ENCODE peak calls at places on chromosomes 1 and 21, in ten cellular contexts. X, E, W, U, Y, I, D, Q, K and J are unnamed samples. For H3K4me1, the result is how much of the 10 kb centered on the place peaks cover.

GRCh38 chr1:234271243-234271606 is 102.0 kb upstream of the COA6 start:
- DNase-seq in X (no peak), D (no peak), W (no peak), E (no peak), Y (no peak), U (no peak), I (no peak), K (no peak), Q (no peak), J (no peak)

GRCh38 chr1:58412071-58412580 is 134.4 kb downstream of the OMA1 start:
- DNase-seq in W (no peak), Q (peak), Y (no peak), I (no peak), U (no peak), E (no peak), K (peak), D (no peak), X (no peak), J (peak)

GRCh38 chr1:36528361-36529349 is 45.9 kb upstream of the CSF3R start:
- DNase-seq in Q (no peak), D (no peak), X (no peak), I (no peak), U (no peak), W (no peak), Y (no peak), E (no peak), K (no peak), J (peak)

GRCh38 chr1:7485086-7485780 is 285.9 kb upstream of the VAMP3 start:
- DNase-seq in E (no peak), W (no peak), D (no peak), X (no peak), Q (no peak), K (no peak), Y (no peak), U (no peak), I (no peak), J (peak)

GRCh38 chr1:186900539-186901237 is 71.9 kb downstream of the PLA2G4A start:
- DNase-seq in D (no peak), U (no peak), W (no peak), Y (no peak), Q (no peak), E (no peak), I (no peak), X (no peak), K (no peak), J (no peak)

GRCh38 chr1:90579212-90579802 is 137.8 kb downstream of the BARHL2 start:
- DNase-seq in E (no peak), K (peak), U (no peak), Q (no peak), Y (peak), D (no peak), X (peak), W (no peak), I (no peak), J (peak)

GRCh38 chr1:209354111-209354839 is 229.2 kb upstream of the CAMK1G start:
- DNase-seq in W (peak), Q (peak), K (peak), X (peak), U (peak), D (peak), E (no peak), Y (peak), I (peak), J (peak)

GRCh38 chr1:242081446-242081845 is 82.5 kb upstream of the MAP1LC3C start:
- DNase-seq in W (no peak), X (no peak), Q (no peak), I (no peak), K (peak), E (no peak), D (no peak), Y (no peak), U (no peak), J (no peak)

GRCh38 chr1:40825430-40825778 is 36.8 kb downstream of the CITED4 start:
- DNase-seq in I (no peak), D (no peak), E (no peak), X (no peak), W (no peak), Q (no peak), Y (no peak), U (no peak), K (no peak), J (peak)

GRCh38 chr1:155940531-155940992 is 876 bp upstream of the RXFP4 start:
- DNase-seq in X (peak), K (peak), Q (no peak), U (peak), Y (peak), D (no peak), I (peak), E (no peak), W (no peak), J (peak)

GRCh38 chr21:29092102-29092959 is 18.9 kb upstream of the CCT8 start:
- DNase-seq in I (no peak), E (no peak), D (no peak), U (no peak), Q (no peak), X (no peak), W (no peak), K (peak), Y (no peak), J (peak)

GRCh38 chr1:205670611-205671430 is 9.5 kb downstream of the SLC45A3 start:
- DNase-seq in E (no peak), X (peak), I (no peak), U (no peak), D (no peak), Y (peak), K (no peak), W (no peak), Q (no peak), J (peak)

GRCh38 chr1:54464477-54465146 is 58.4 kb upstream of the SSBP3 start:
- DNase-seq in E (no peak), K (no peak), Y (no peak), X (peak), Q (peak), D (no peak), I (no peak), U (no peak), W (no peak), J (peak)

GRCh38 chr1:29171089-29171488 is 10.6 kb downstream of the SRSF4 start:
- DNase-seq in D (no peak), Q (no peak), K (peak), U (no peak), I (no peak), W (no peak), Y (no peak), E (no peak), X (no peak), J (no peak)

GRCh38 chr1:235069577-235070563 is 58.8 kb downstream of the TOMM20 start:
- DNase-seq in Y (no peak), K (peak), X (no peak), Q (peak), U (peak), I (no peak), D (no peak), W (peak), E (peak), J (peak)

GRCh38 chr1:183191833-183192232 is 5.8 kb downstream of the LAMC2 start:
- DNase-seq in E (no peak), W (no peak), U (no peak), K (peak), Q (no peak), Y (no peak), X (no peak), D (no peak), I (no peak), J (peak)

GRCh38 chr1:228276901-228277490 is 69.2 kb downstream of the OBSCN start:
- DNase-seq in Y (no peak), K (no peak), U (no peak), I (no peak), E (peak), D (no peak), W (no peak), X (no peak), Q (peak), J (no peak)

GRCh38 chr1:21260405-21261129 is 29.7 kb downstream of the ECE1 start:
- DNase-seq in Y (no peak), I (no peak), D (no peak), W (no peak), Q (no peak), U (no peak), X (no peak), K (no peak), E (no peak), J (peak)

GRCh38 chr1:28449904-28450303 is 55.9 kb upstream of the RCC1 start:
- DNase-seq in I (no peak), E (no peak), D (peak), X (peak), W (no peak), K (peak), Y (no peak), U (no peak), Q (no peak), J (peak)

GRCh38 chr1:172654535-172654934 is 4.4 kb upstream of the FASLG start:
- DNase-seq in X (no peak), Y (no peak), D (no peak), W (no peak), Q (no peak), I (no peak), U (no peak), E (no peak), K (peak), J (peak)

GRCh38 chr1:26826261-26827201 is at the start of gene ZDHHC18:
- DNase-seq in I (peak), X (peak), K (peak), Y (peak), U (peak), D (peak), E (peak), W (peak), Q (peak), J (peak)

GRCh38 chr21:20023199-20023598 is 975.0 kb upstream of the NCAM2 start:
- DNase-seq in Q (no peak), X (no peak), Y (no peak), U (no peak), K (no peak), I (no peak), W (no peak), E (no peak), D (no peak), J (no peak)

DNA sequence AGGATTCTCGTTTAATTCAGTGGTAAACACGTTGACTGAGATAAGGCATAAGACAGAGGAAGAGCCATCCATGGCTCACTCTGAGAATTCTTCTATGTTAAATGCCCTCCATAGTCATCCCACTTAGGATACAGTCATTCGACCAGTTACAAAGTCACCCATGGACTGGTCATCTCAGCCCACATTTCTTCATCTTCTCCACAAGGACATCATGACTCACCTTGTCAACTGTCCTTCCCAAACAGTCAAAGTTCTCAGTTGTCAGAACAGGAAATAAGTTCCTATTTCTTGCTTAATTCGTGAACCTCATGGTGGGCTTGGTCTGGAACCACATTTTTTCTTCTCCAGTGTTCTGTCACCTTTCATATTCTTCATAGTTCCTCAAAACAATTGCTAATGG is 133.2 kb downstream of the TGFB2 start:
- DNase-seq in X (no peak), Q (no peak), Y (no peak), U (no peak), E (no peak), K (peak), I (no peak), D (no peak), W (no peak), J (no peak)
- H3K4me1 ChIP-seq in X (under half), Q (under half), Y (under half), U (under half), E (under half), K (half or more), I (under half), D (under half), W (under half), J (half or more)

GRCh38 chr1:30750751-30751291 is 6.8 kb downstream of the LAPTM5 start:
- DNase-seq in U (no peak), E (peak), Q (no peak), Y (no peak), I (no peak), K (no peak), W (no peak), X (no peak), D (no peak), J (peak)
- H3K4me1 ChIP-seq in U (under half), E (under half), Q (under half), Y (under half), I (under half), K (under half), W (under half), X (under half), D (half or more), J (under half)

DNA sequence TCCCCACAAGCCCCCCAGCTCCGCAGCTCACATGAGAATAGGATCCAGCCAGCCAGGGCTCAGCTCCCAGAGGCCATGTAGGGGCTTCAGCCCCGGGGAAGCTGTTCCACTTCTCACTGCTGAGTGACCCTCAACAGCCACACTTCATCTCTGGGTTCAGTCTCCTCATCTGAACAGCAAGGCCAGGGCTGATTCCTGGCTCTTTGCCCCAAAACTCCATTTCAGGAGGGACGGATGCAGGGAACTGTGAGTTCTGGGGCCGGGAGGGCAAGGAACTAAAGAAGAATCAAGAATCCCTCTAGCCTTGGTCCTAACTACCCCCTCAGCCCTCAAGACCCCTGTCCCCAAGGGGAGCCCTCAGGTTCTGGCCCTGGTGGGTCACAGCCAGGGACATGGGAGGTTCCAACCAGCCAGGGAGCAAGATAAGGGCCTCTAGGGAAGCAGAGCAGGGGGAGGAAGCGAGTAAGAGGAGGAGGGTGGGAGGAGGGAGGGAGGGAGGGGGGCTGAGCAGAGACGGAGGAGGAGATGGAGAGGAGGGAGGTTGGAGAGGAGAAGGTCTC is 13.1 kb downstream of the SDC3 start:
- DNase-seq in W (no peak), D (no peak), X (no peak), I (no peak), U (no peak), E (no peak), K (no peak), Q (no peak), Y (no peak), J (peak)
- H3K4me1 ChIP-seq in W (under half), D (under half), X (under half), I (under half), U (under half), E (under half), K (under half), Q (under half), Y (under half), J (under half)

GRCh38 chr1:1782399-1783221 is 4.3 kb upstream of the NADK start:
- DNase-seq in K (peak), U (peak), I (peak), Q (peak), X (no peak), W (peak), D (peak), Y (peak), E (peak), J (peak)

GRCh38 chr1:1779691-1780597 is 1.7 kb upstream of the NADK start:
- DNase-seq in I (no peak), Q (peak), Y (no peak), X (no peak), K (peak), U (peak), E (peak), D (peak), W (no peak), J (peak)

GRCh38 chr1:1781526-1781903 is 3.2 kb upstream of the NADK start:
- DNase-seq in X (no peak), D (no peak), Q (no peak), W (no peak), E (peak), I (no peak), Y (no peak), K (peak), U (no peak), J (no peak)

GRCh38 chr1:1778827-1779675 is 781 bp upstream of the NADK start:
- DNase-seq in U (peak), Q (peak), W (peak), E (peak), X (no peak), Y (peak), I (peak), D (peak), K (peak), J (peak)

DNA sequence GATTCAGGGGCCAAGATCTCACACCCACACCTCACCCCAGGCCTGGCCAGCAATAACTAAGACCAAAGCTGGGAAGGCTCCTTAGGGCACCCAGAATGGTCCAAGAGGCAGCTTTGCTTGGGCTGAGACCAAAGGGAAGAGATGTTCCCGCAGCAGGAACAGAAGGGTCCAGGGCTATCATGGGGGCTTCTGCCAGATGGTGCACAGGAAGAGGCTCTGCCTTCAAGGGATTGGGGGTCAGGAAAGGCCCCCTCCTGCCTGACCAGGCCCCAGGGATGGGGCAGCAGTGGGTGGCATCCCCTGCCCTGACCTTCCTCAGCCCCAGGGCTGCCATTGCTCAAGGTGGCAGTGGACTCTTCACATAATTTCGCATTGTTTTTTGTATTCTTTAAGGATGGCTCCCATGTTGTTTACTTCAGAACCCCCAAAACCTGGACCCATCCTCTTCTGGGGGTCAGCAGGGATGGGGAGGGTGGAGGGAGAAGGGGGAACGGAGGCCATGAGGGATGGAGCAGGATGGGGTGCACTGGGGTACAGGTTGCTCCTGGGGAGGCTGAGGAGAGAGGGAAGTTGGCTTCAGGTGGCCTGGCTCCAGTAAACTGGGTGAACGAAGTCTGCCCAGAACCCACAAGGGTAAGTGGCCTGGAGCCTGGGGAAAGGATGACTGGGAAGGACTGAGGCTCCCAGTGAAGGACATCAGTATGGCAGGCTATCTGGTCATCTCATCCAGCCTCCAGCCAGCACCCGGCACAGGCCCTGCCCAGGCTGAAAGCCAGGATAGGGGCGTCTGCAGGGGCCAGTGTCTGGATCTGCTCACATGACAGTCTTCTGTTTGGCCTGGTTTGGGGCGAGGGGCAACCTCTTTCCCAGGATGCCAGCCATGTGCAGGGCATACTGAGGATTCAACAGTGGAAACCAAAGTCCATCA is 2.6 kb upstream of the NADK start:
- DNase-seq in W (no peak), D (no peak), I (no peak), U (no peak), Q (no peak), E (peak), X (peak), K (peak), Y (no peak), J (peak)
- H3K4me1 ChIP-seq in W (under half), D (half or more), I (under half), U (half or more), Q (under half), E (half or more), X (under half), K (under half), Y (under half), J (half or more)

GRCh38 chr1:236687273-236687672 is 974 bp downstream of the ACTN2 start:
- DNase-seq in K (no peak), Q (no peak), D (no peak), Y (peak), U (peak), E (no peak), I (no peak), X (no peak), W (no peak), J (no peak)

GRCh38 chr1:236688705-236689104 is 2.4 kb downstream of the ACTN2 start:
- DNase-seq in Y (peak), K (no peak), I (no peak), X (no peak), E (no peak), U (no peak), D (no peak), W (no peak), Q (no peak), J (no peak)

GRCh38 chr1:236686815-236687160 is 489 bp downstream of the ACTN2 start:
- DNase-seq in X (no peak), I (peak), K (no peak), D (no peak), Q (no peak), W (no peak), Y (peak), E (no peak), U (no peak), J (no peak)

GRCh38 chr1:236685917-236686814 is at the start of gene ACTN2:
- DNase-seq in U (peak), X (peak), D (peak), W (no peak), K (peak), Y (peak), Q (peak), E (peak), I (peak), J (peak)

GRCh38 chr1:236685205-236685916 is 938 bp upstream of the ACTN2 start:
- DNase-seq in W (no peak), X (peak), K (no peak), U (no peak), Q (no peak), Y (no peak), E (no peak), D (no peak), I (peak), J (no peak)
- H3K4me1 ChIP-seq in W (under half), X (under half), K (under half), U (under half), Q (under half), Y (under half), E (under half), D (under half), I (under half), J (under half)

DNA sequence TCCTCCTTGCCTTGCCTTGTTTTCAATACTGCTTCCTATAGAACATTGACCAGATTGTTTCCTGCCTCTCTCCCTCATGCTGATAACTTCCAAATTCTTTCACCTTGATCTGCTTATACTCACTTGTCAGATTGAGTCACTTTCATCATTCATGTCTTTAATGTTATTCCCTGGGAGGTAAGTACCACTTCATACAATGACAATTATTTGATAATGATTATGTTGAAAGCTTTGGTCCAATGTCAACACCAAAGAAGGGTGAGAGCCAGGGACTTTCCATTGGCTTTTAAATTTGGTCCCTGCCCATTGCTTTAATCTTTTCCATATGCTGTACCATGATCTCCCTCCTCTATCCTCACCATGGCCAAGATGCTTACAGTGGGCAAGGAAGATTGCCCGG is 137.4 kb downstream of the SYT2 start:
- DNase-seq in D (no peak), X (no peak), I (no peak), E (no peak), U (no peak), Q (no peak), K (no peak), W (no peak), Y (no peak), J (no peak)
- H3K4me1 ChIP-seq in D (under half), X (under half), I (under half), E (under half), U (under half), Q (under half), K (half or more), W (under half), Y (under half), J (under half)